ENCODE peak calls at places on chromosome 15, in eight cellular contexts. G, Q, D, L, V, T, N and S are unnamed samples.

GRCh38 chr15:61155741-61156700 is 73.1 kb downstream of the RORA start:
- DNase-seq in G (no peak), Q (no peak), D (no peak), L (no peak), V (no peak), T (no peak), N (no peak), S (no peak)

GRCh38 chr15:67174864-67175573 is 79.4 kb downstream of the AAGAB start:
- DNase-seq in G (no peak), Q (no peak), D (no peak), L (no peak), V (peak; percentile 56), T (no peak), N (no peak), S (no peak)

GRCh38 chr15:25481208-25481862 is 42.5 kb upstream of the UBE3A start:
- DNase-seq in G (no peak), Q (no peak), D (no peak), L (peak; percentile 62), V (no peak), T (no peak), N (peak; percentile 54), S (peak; percentile 52)

GRCh38 chr15:35751421-35752133 is 205.6 kb upstream of the DPH6 start:
- DNase-seq in G (no peak), Q (no peak), D (no peak), L (peak; percentile 58), V (peak; percentile 70), T (peak; percentile 30), N (peak; percentile 73), S (no peak)

GRCh38 chr15:89098281-89098680 is 10.0 kb downstream of the ABHD2 start:
- DNase-seq in G (no peak), Q (no peak), D (no peak), L (peak; percentile 60), V (no peak), T (no peak), N (no peak), S (no peak)

GRCh38 chr15:66931768-66932633 is 133.4 kb upstream of the SMAD3 start:
- DNase-seq in G (no peak), Q (no peak), D (no peak), L (no peak), V (peak; percentile 91), T (no peak), N (no peak), S (no peak)

GRCh38 chr15:91302588-91303439 is 202.8 kb downstream of the SV2B start:
- DNase-seq in G (no peak), Q (no peak), D (peak; percentile 56), L (peak; percentile 68), V (peak; percentile 81), T (peak; percentile 28), N (peak; percentile 76), S (peak; percentile 45)

GRCh38 chr15:30924353-30924752 is 20.6 kb downstream of the FAN1 start:
- DNase-seq in G (no peak), Q (no peak), D (no peak), L (no peak), V (no peak), T (no peak), N (no peak), S (no peak)

GRCh38 chr15:91127236-91127914 is 27.3 kb downstream of the SV2B start:
- DNase-seq in G (no peak), Q (no peak), D (no peak), L (no peak), V (no peak), T (no peak), N (no peak), S (no peak)